ENCODE peak calls at places on chromosome 7, in five cellular contexts. P is HFFc6, G is A549, J is AG04449, T is right atrium auricular region. O is an unnamed sample.

GRCh38 chr7:21141476-21141875 is 286.4 kb upstream of the SP4 start:
- DNase-seq in G (no peak), T (no peak), P (no peak), J (no peak), O (no peak)

GRCh38 chr7:53315986-53316385 is 280.6 kb downstream of the POM121L12 start:
- DNase-seq in T (no peak), J (no peak), P (no peak), G (no peak), O (no peak)

GRCh38 chr7:73520673-73521635 is 1.1 kb downstream of the BAZ1B start:
- DNase-seq in T (no peak), P (peak; percentile 10), J (no peak), G (peak; percentile 21), O (peak; percentile 37)

GRCh38 chr7:45001138-45001694 is 1.2 kb downstream of the CCM2 start:
- DNase-seq in T (no peak), G (no peak), J (no peak), P (no peak), O (peak; percentile 40)

GRCh38 chr7:17626215-17626614 is 314.1 kb downstream of the SNX13 start:
- DNase-seq in T (no peak), J (no peak), G (no peak), P (no peak), O (peak; percentile 25)

GRCh38 chr7:151271699-151272355 is 23.3 kb upstream of the SMARCD3 start:
- DNase-seq in T (no peak), J (no peak), P (no peak), G (peak; percentile 33), O (no peak)

GRCh38 chr7:7869036-7869435 is 99.6 kb upstream of the GLCCI1 start:
- DNase-seq in T (no peak), J (no peak), P (no peak), G (no peak), O (no peak)

GRCh38 chr7:125563964-125564529 is 634.4 kb upstream of the POT1 start:
- DNase-seq in P (no peak), T (no peak), J (no peak), G (no peak), O (peak; percentile 40)

GRCh38 chr7:1852781-1853618 is 182.9 kb downstream of the ELFN1 start:
- DNase-seq in P (no peak), G (no peak), J (no peak), T (no peak), O (peak; percentile 21)

GRCh38 chr7:55245271-55245723 is 119.8 kb upstream of the LANCL2 start:
- DNase-seq in J (peak; percentile 46), T (peak; percentile 38), G (no peak), P (peak; percentile 62), O (no peak)

GRCh38 chr7:143380646-143381426 is at the start of gene ZYX:
- DNase-seq in J (peak; percentile 82), P (peak; percentile 91), T (peak; percentile 95), G (peak; percentile 87), O (peak; percentile 95)

GRCh38 chr7:48360574-48360973 is 189.3 kb downstream of the ABCA13 start:
- DNase-seq in J (no peak), P (peak; percentile 51), G (no peak), T (no peak), O (no peak)

GRCh38 chr7:25989140-25989705 is 162.8 kb upstream of the NFE2L3 start:
- DNase-seq in J (no peak), P (no peak), T (no peak), G (no peak), O (no peak)

GRCh38 chr7:65477326-65477725 is 103.7 kb downstream of the ZNF92 start:
- DNase-seq in G (peak; percentile 35), P (no peak), T (no peak), J (no peak), O (peak; percentile 62)

GRCh38 chr7:149414745-149415390 is 46.0 kb downstream of the ZNF777 start:
- DNase-seq in J (peak; percentile 44), P (no peak), G (peak; percentile 29), T (peak; percentile 84), O (peak; percentile 82)

GRCh38 chr7:151436446-151437162 is 3.3 kb downstream of the CRYGN start:
- DNase-seq in P (peak; percentile 29), G (no peak), T (no peak), J (no peak), O (no peak)

GRCh38 chr7:80263821-80264220 is 129.2 kb downstream of the GNAI1 start:
- DNase-seq in J (no peak), G (no peak), T (no peak), P (no peak), O (no peak)

GRCh38 chr7:20083781-20084180 is 133.4 kb downstream of the MACC1 start:
- DNase-seq in T (no peak), J (no peak), P (no peak), G (peak; percentile 1), O (no peak)

GRCh38 chr7:79874797-79875196 is 259.8 kb upstream of the GNAI1 start:
- DNase-seq in T (no peak), P (no peak), J (no peak), G (no peak), O (no peak)

GRCh38 chr7:25216837-25217236 is 11.4 kb downstream of the NPVF start:
- DNase-seq in T (no peak), P (peak; percentile 41), G (peak; percentile 52), J (no peak), O (no peak)

GRCh38 chr7:31110331-31111108 is 58.4 kb downstream of the ADCYAP1R1 start:
- DNase-seq in P (no peak), J (no peak), G (no peak), T (peak; percentile 52), O (no peak)

GRCh38 chr7:17371656-17372524 is 73.4 kb downstream of the AHR start:
- DNase-seq in G (peak; percentile 92), J (peak; percentile 95), P (peak; percentile 97), T (no peak), O (no peak)

GRCh38 chr7:99028261-99028971 is 115.5 kb downstream of the SMURF1 start:
- DNase-seq in J (no peak), T (no peak), P (no peak), G (no peak), O (no peak)

GRCh38 chr7:71982847-71983246 is 429.3 kb downstream of the CALN1 start:
- DNase-seq in P (no peak), J (no peak), G (no peak), T (no peak), O (no peak)

GRCh38 chr7:144516729-144517128 is 113.2 kb upstream of the NOBOX start:
- DNase-seq in P (no peak), J (no peak), G (no peak), T (no peak), O (no peak)

GRCh38 chr7:44980393-44981034 is 1.7 kb upstream of the MYO1G start:
- DNase-seq in J (no peak), T (no peak), G (no peak), P (no peak), O (no peak)

GRCh38 chr7:147775564-147775963 is 815.0 kb upstream of the C7orf33 start:
- DNase-seq in J (no peak), P (no peak), T (no peak), G (no peak), O (no peak)

GRCh38 chr7:85186083-85186520 is 754 bp downstream of the SEMA3D start:
- DNase-seq in G (peak; percentile 30), P (peak; percentile 58), J (no peak), T (peak; percentile 59), O (peak; percentile 51)

GRCh38 chr7:155214328-155214986 is 83.2 kb upstream of the INSIG1 start:
- DNase-seq in G (no peak), J (no peak), P (no peak), T (no peak), O (no peak)

GRCh38 chr7:105097619-105098018 is 83.6 kb downstream of the KMT2E start:
- DNase-seq in T (no peak), J (peak; percentile 86), G (peak; percentile 33), P (peak; percentile 90), O (no peak)

GRCh38 chr7:100099452-100099851 is 1.7 kb downstream of the MCM7 start:
- DNase-seq in P (no peak), T (no peak), J (no peak), G (no peak), O (no peak)

GRCh38 chr7:143362126-143362961 is at the start of gene FAM131B:
- DNase-seq in T (no peak), J (no peak), G (no peak), P (no peak), O (peak; percentile 65)

GRCh38 chr7:15214981-15215380 is 312.4 kb upstream of the DGKB start:
- DNase-seq in G (no peak), T (no peak), J (no peak), P (no peak), O (no peak)

GRCh38 chr7:46386428-46387399 is 465.6 kb upstream of the IGFBP3 start:
- DNase-seq in J (no peak), P (no peak), G (peak; percentile 53), T (no peak), O (no peak)

DNA sequence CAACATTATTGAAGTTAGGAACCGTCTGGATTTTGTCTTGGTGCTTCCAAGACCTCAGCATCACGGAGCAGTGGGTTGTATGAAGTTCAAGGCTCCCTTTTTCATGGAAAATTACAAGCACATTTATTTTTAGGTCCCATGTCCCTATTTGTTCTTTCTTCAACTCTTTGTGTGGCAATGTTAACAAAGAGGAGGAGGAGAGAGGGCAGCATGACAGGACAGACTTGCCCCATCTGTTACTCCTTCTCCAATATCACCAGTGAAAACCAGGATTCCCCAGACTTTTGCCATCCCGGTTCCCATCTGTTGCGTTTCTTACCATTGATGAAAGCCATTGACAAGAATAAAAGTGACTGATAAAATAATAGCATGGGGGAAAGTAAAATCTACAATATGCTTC is 28.6 kb downstream of the EEPD1 start:
- DNase-seq in G (no peak), J (no peak), P (no peak), T (no peak), O (no peak)
- TF ChIP-seq CTCF in G (no peak), J (no peak), P (no peak), T (no peak), O (no peak)

DNA sequence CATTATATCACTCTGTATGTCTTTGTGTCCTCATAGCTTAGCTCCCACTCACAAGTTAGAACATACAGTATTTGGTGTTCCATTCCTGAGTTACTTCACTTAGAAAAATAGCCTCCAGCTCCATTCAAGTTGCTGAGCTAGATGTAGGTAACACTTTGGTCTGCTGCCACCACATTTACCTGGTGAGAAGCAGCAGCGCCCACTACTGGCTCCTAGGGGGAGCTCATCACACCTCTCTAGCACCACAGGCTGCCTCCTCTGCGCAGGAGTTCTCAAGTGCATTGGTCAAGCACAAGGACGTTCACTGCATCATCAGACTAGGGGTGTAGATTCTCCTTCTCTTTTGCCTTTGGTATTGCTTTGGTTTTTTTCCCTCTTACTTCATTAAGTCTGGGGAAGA is 530.9 kb upstream of the AUTS2 start:
- DNase-seq in G (peak; percentile 50), J (no peak), P (no peak), T (no peak), O (peak; percentile 32)
- TF ChIP-seq CTCF in G (no peak), J (peak; percentile 29), P (peak; percentile 22), T (no peak), O (peak; percentile 43)

GRCh38 chr7:3399858-3400257 is 98.8 kb downstream of the SDK1 start:
- DNase-seq in G (peak; percentile 61), T (no peak), J (no peak), P (no peak), O (peak; percentile 51)
- TF ChIP-seq CTCF in G (peak; percentile 28), T (no peak), J (no peak), P (no peak), O (peak; percentile 25)

DNA sequence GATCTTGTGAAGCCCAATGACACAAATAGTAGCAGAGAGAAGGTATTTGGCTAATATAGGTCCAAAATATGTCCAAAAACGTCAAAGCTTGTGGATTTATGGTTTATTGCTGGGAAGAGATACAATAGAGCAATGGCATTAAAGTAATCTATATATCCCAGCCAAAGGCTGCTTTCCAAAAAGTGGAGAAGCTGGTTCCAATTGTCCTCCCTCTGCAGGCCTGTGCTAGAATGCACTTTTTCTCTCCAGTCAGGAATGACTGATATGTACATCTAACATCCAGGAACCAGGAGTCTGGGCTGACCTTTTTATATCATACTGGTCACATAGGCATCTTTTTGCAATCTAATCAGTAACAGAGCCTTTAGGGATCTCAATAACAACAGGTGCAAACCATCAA is 167.1 kb upstream of the FAM3C start:
- DNase-seq in J (no peak), P (no peak), G (peak; percentile 5), T (no peak), O (no peak)
- TF ChIP-seq CTCF in J (peak; percentile 17), P (peak; percentile 56), G (no peak), T (no peak), O (peak; percentile 35)